ENCODE peak calls at places on chromosome 18, in nine cellular contexts. One of them, this sample, is unnamed.

GRCh38 chr18:58310517-58310916 is 266.5 kb downstream of the NEDD4L start:
- DNase-seq in effector CD4-positive, alpha-beta T cell: no peak
- DNase-seq in glomerular endothelial cell: no peak
- DNase-seq in Karpas-422: no peak
- DNase-seq in mesothelial cell of epicardium: no peak
- DNase-seq in left colon: peak
- DNase-seq in left ventricle myocardium inferior: peak
- DNase-seq in HTR-8/SVneo: no peak
- DNase-seq in MM.1S: no peak
- DNase-seq in this sample: no peak

GRCh38 chr18:42773870-42774269 is 341.6 kb downstream of the RIT2 start:
- DNase-seq in effector CD4-positive, alpha-beta T cell: no peak
- DNase-seq in glomerular endothelial cell: no peak
- DNase-seq in Karpas-422: no peak
- DNase-seq in mesothelial cell of epicardium: no peak
- DNase-seq in left colon: no peak
- DNase-seq in left ventricle myocardium inferior: no peak
- DNase-seq in HTR-8/SVneo: no peak
- DNase-seq in MM.1S: no peak
- DNase-seq in this sample: no peak

GRCh38 chr18:46950064-46950656 is 32.8 kb downstream of the KATNAL2 start:
- DNase-seq in effector CD4-positive, alpha-beta T cell: no peak
- DNase-seq in glomerular endothelial cell: no peak
- DNase-seq in Karpas-422: peak
- DNase-seq in mesothelial cell of epicardium: no peak
- DNase-seq in left colon: no peak
- DNase-seq in left ventricle myocardium inferior: no peak
- DNase-seq in HTR-8/SVneo: no peak
- DNase-seq in MM.1S: peak
- DNase-seq in this sample: peak

GRCh38 chr18:77851798-77852197 is 602.1 kb downstream of the GALR1 start:
- DNase-seq in effector CD4-positive, alpha-beta T cell: no peak
- DNase-seq in glomerular endothelial cell: no peak
- DNase-seq in Karpas-422: no peak
- DNase-seq in mesothelial cell of epicardium: no peak
- DNase-seq in left colon: no peak
- DNase-seq in left ventricle myocardium inferior: no peak
- DNase-seq in HTR-8/SVneo: no peak
- DNase-seq in MM.1S: no peak
- DNase-seq in this sample: no peak

GRCh38 chr18:9820719-9821118 is 65.1 kb upstream of the TXNDC2 start:
- DNase-seq in effector CD4-positive, alpha-beta T cell: no peak
- DNase-seq in glomerular endothelial cell: no peak
- DNase-seq in Karpas-422: no peak
- DNase-seq in mesothelial cell of epicardium: no peak
- DNase-seq in left colon: no peak
- DNase-seq in left ventricle myocardium inferior: no peak
- DNase-seq in HTR-8/SVneo: no peak
- DNase-seq in MM.1S: no peak
- DNase-seq in this sample: no peak

GRCh38 chr18:63216911-63217311 is 102.7 kb downstream of the BCL2 start:
- DNase-seq in effector CD4-positive, alpha-beta T cell: no peak
- DNase-seq in glomerular endothelial cell: no peak
- DNase-seq in Karpas-422: no peak
- DNase-seq in mesothelial cell of epicardium: no peak
- DNase-seq in left colon: no peak
- DNase-seq in left ventricle myocardium inferior: no peak
- DNase-seq in HTR-8/SVneo: no peak
- DNase-seq in MM.1S: peak
- DNase-seq in this sample: no peak

GRCh38 chr18:74499633-74500032 is 3.5 kb downstream of the CNDP2 start:
- DNase-seq in effector CD4-positive, alpha-beta T cell: peak
- DNase-seq in glomerular endothelial cell: no peak
- DNase-seq in Karpas-422: peak
- DNase-seq in mesothelial cell of epicardium: no peak
- DNase-seq in left colon: peak
- DNase-seq in left ventricle myocardium inferior: peak
- DNase-seq in HTR-8/SVneo: no peak
- DNase-seq in MM.1S: peak
- DNase-seq in this sample: no peak

GRCh38 chr18:48769006-48769646 is 181.6 kb downstream of the SMAD7 start:
- DNase-seq in effector CD4-positive, alpha-beta T cell: no peak
- DNase-seq in glomerular endothelial cell: no peak
- DNase-seq in Karpas-422: no peak
- DNase-seq in mesothelial cell of epicardium: no peak
- DNase-seq in left colon: no peak
- DNase-seq in left ventricle myocardium inferior: no peak
- DNase-seq in HTR-8/SVneo: no peak
- DNase-seq in MM.1S: no peak
- DNase-seq in this sample: no peak

GRCh38 chr18:77132369-77133050 is at the start of gene MBP:
- DNase-seq in effector CD4-positive, alpha-beta T cell: peak
- DNase-seq in glomerular endothelial cell: no peak
- DNase-seq in Karpas-422: peak
- DNase-seq in mesothelial cell of epicardium: peak
- DNase-seq in left colon: peak
- DNase-seq in left ventricle myocardium inferior: peak
- DNase-seq in HTR-8/SVneo: no peak
- DNase-seq in MM.1S: peak
- DNase-seq in this sample: no peak

GRCh38 chr18:45828917-45829811 is 3.7 kb downstream of the SIGLEC15 start:
- DNase-seq in effector CD4-positive, alpha-beta T cell: no peak
- DNase-seq in glomerular endothelial cell: no peak
- DNase-seq in Karpas-422: no peak
- DNase-seq in mesothelial cell of epicardium: no peak
- DNase-seq in left colon: no peak
- DNase-seq in left ventricle myocardium inferior: no peak
- DNase-seq in HTR-8/SVneo: no peak
- DNase-seq in MM.1S: no peak
- DNase-seq in this sample: no peak

GRCh38 chr18:79378416-79379250 is 17.1 kb upstream of the NFATC1 start:
- DNase-seq in effector CD4-positive, alpha-beta T cell: peak
- DNase-seq in glomerular endothelial cell: no peak
- DNase-seq in Karpas-422: peak
- DNase-seq in mesothelial cell of epicardium: peak
- DNase-seq in left colon: peak
- DNase-seq in left ventricle myocardium inferior: peak
- DNase-seq in HTR-8/SVneo: peak
- DNase-seq in MM.1S: peak
- DNase-seq in this sample: no peak

GRCh38 chr18:2304378-2305175 is 266.7 kb downstream of the METTL4 start:
- DNase-seq in effector CD4-positive, alpha-beta T cell: no peak
- DNase-seq in glomerular endothelial cell: peak
- DNase-seq in Karpas-422: no peak
- DNase-seq in mesothelial cell of epicardium: no peak
- DNase-seq in left colon: no peak
- DNase-seq in left ventricle myocardium inferior: no peak
- DNase-seq in HTR-8/SVneo: peak
- DNase-seq in MM.1S: no peak
- DNase-seq in this sample: no peak

GRCh38 chr18:26482567-26482966 is 65.8 kb downstream of the KCTD1 start:
- DNase-seq in effector CD4-positive, alpha-beta T cell: no peak
- DNase-seq in glomerular endothelial cell: no peak
- DNase-seq in Karpas-422: no peak
- DNase-seq in mesothelial cell of epicardium: no peak
- DNase-seq in left colon: no peak
- DNase-seq in left ventricle myocardium inferior: no peak
- DNase-seq in HTR-8/SVneo: no peak
- DNase-seq in MM.1S: no peak
- DNase-seq in this sample: peak

GRCh38 chr18:50125456-50125855 is 69.5 kb downstream of the MYO5B start:
- DNase-seq in effector CD4-positive, alpha-beta T cell: no peak
- DNase-seq in glomerular endothelial cell: no peak
- DNase-seq in Karpas-422: no peak
- DNase-seq in mesothelial cell of epicardium: no peak
- DNase-seq in left colon: no peak
- DNase-seq in left ventricle myocardium inferior: no peak
- DNase-seq in HTR-8/SVneo: no peak
- DNase-seq in MM.1S: no peak
- DNase-seq in this sample: no peak

GRCh38 chr18:13376298-13376840 is 157.8 kb downstream of the LDLRAD4 start:
- DNase-seq in effector CD4-positive, alpha-beta T cell: peak
- DNase-seq in glomerular endothelial cell: no peak
- DNase-seq in Karpas-422: no peak
- DNase-seq in mesothelial cell of epicardium: no peak
- DNase-seq in left colon: no peak
- DNase-seq in left ventricle myocardium inferior: no peak
- DNase-seq in HTR-8/SVneo: no peak
- DNase-seq in MM.1S: no peak
- DNase-seq in this sample: no peak

GRCh38 chr18:56386856-56387255 is 251.5 kb downstream of the TXNL1 start:
- DNase-seq in effector CD4-positive, alpha-beta T cell: no peak
- DNase-seq in glomerular endothelial cell: no peak
- DNase-seq in Karpas-422: no peak
- DNase-seq in mesothelial cell of epicardium: no peak
- DNase-seq in left colon: no peak
- DNase-seq in left ventricle myocardium inferior: no peak
- DNase-seq in HTR-8/SVneo: no peak
- DNase-seq in MM.1S: no peak
- DNase-seq in this sample: no peak

GRCh38 chr18:60599267-60599666 is 226.7 kb upstream of the MC4R start:
- DNase-seq in effector CD4-positive, alpha-beta T cell: no peak
- DNase-seq in glomerular endothelial cell: no peak
- DNase-seq in Karpas-422: no peak
- DNase-seq in mesothelial cell of epicardium: no peak
- DNase-seq in left colon: no peak
- DNase-seq in left ventricle myocardium inferior: no peak
- DNase-seq in HTR-8/SVneo: no peak
- DNase-seq in MM.1S: peak
- DNase-seq in this sample: no peak

GRCh38 chr18:61743775-61744531 is 148.9 kb downstream of the RNF152 start:
- DNase-seq in effector CD4-positive, alpha-beta T cell: no peak
- DNase-seq in glomerular endothelial cell: no peak
- DNase-seq in Karpas-422: no peak
- DNase-seq in mesothelial cell of epicardium: no peak
- DNase-seq in left colon: no peak
- DNase-seq in left ventricle myocardium inferior: peak
- DNase-seq in HTR-8/SVneo: no peak
- DNase-seq in MM.1S: no peak
- DNase-seq in this sample: no peak

GRCh38 chr18:61323951-61324350 is 9.3 kb upstream of the CDH20 start:
- DNase-seq in effector CD4-positive, alpha-beta T cell: no peak
- DNase-seq in glomerular endothelial cell: no peak
- DNase-seq in Karpas-422: no peak
- DNase-seq in mesothelial cell of epicardium: no peak
- DNase-seq in left colon: no peak
- DNase-seq in left ventricle myocardium inferior: no peak
- DNase-seq in HTR-8/SVneo: no peak
- DNase-seq in MM.1S: no peak
- DNase-seq in this sample: no peak

GRCh38 chr18:22539045-22539444 is 121.3 kb upstream of the CTAGE1 start:
- DNase-seq in effector CD4-positive, alpha-beta T cell: no peak
- DNase-seq in glomerular endothelial cell: no peak
- DNase-seq in Karpas-422: no peak
- DNase-seq in mesothelial cell of epicardium: no peak
- DNase-seq in left colon: no peak
- DNase-seq in left ventricle myocardium inferior: peak
- DNase-seq in HTR-8/SVneo: no peak
- DNase-seq in MM.1S: no peak
- DNase-seq in this sample: no peak

GRCh38 chr18:59690216-59691045 is 6.8 kb downstream of the CCBE1 start:
- DNase-seq in effector CD4-positive, alpha-beta T cell: no peak
- DNase-seq in glomerular endothelial cell: no peak
- DNase-seq in Karpas-422: no peak
- DNase-seq in mesothelial cell of epicardium: no peak
- DNase-seq in left colon: no peak
- DNase-seq in left ventricle myocardium inferior: no peak
- DNase-seq in HTR-8/SVneo: no peak
- DNase-seq in MM.1S: no peak
- DNase-seq in this sample: no peak

This sample was measured in SK-N-DZ.